ENCODE peak calls at places on chromosomes 3 and 15, in seven cellular contexts. H is left ventricle myocardium inferior, A is pancreas, X is SK-N-SH, V is left lung, I is lower lobe of right lung, G is suprapubic skin. N is an unnamed sample. For H3K4me1 and H3K9me3, the result is how much of the 10 kb centered on the place peaks cover.

GRCh38 chr3:8266679-8267267 is 234.8 kb upstream of the LMCD1 start:
- DNase-seq in V (no peak), X (no peak), A (no peak), I (no peak), G (no peak), H (no peak), N (no peak)

GRCh38 chr3:51798561-51798960 is 19.5 kb upstream of the IQCF6 start:
- DNase-seq in V (no peak), G (no peak), A (no peak), X (no peak), H (no peak), I (no peak), N (no peak)

GRCh38 chr3:107235193-107235922 is 141.9 kb upstream of the CCDC54 start:
- DNase-seq in A (no peak), X (peak), G (no peak), I (no peak), V (no peak), H (no peak), N (no peak)

GRCh38 chr3:69997486-69998307 is 1.8 kb upstream of the SAMMSON start:
- DNase-seq in A (no peak), H (no peak), I (no peak), X (peak), G (no peak), V (no peak), N (no peak)

GRCh38 chr3:72567474-72567873 is 280.8 kb downstream of the SHQ1 start:
- DNase-seq in G (no peak), A (no peak), I (no peak), H (no peak), V (no peak), X (no peak), N (no peak)

GRCh38 chr3:167940241-167940640 is 155.5 kb downstream of the GOLIM4 start:
- DNase-seq in H (no peak), I (no peak), A (no peak), X (no peak), G (no peak), V (no peak), N (no peak)

GRCh38 chr15:62901916-62902554 is 140.5 kb upstream of the TPM1 start:
- DNase-seq in V (no peak), A (no peak), G (no peak), H (no peak), X (no peak), I (no peak), N (no peak)

GRCh38 chr3:122880624-122881023 is 85.8 kb downstream of the SLC49A4 start:
- DNase-seq in X (no peak), I (no peak), H (no peak), G (no peak), V (no peak), A (no peak), N (no peak)

GRCh38 chr15:25106209-25106608 is 151.4 kb downstream of the SNRPN start:
- DNase-seq in H (no peak), I (no peak), G (no peak), X (no peak), A (no peak), V (no peak), N (no peak)

GRCh38 chr3:179149239-179149887 is 1.2 kb downstream of the PIK3CA start:
- DNase-seq in X (no peak), G (no peak), V (peak), H (no peak), A (no peak), I (peak), N (peak)

GRCh38 chr15:79185199-79185598 is 94.6 kb upstream of the RASGRF1 start:
- DNase-seq in I (no peak), H (no peak), X (peak), A (no peak), G (no peak), V (no peak), N (no peak)

DNA sequence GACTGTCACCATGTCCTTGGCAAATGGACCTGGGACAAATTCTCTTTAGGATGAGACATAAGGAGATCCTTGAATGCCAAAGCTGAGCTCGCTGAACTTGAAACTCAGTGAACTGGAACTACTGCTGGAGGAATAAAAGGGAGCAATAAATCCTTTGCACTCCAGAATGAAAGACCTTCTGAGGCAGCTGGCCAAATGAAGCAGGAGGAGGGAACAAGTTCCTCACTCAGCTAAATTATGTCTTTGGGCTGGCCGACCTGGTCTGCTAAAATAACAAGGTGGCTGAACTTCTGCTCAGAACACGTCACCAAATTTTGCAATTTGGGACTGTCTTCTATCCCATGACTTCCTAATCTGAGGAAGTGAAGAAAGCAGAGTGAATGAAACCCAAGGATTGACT is 314.7 kb downstream of the LPP start:
- DNase-seq in X (no peak), V (peak), H (no peak), I (no peak), A (no peak), G (peak), N (no peak)
- H3K4me3 ChIP-seq in X (no peak), V (no peak), H (no peak), I (no peak), A (no peak), G (no peak), N (no peak)

DNA sequence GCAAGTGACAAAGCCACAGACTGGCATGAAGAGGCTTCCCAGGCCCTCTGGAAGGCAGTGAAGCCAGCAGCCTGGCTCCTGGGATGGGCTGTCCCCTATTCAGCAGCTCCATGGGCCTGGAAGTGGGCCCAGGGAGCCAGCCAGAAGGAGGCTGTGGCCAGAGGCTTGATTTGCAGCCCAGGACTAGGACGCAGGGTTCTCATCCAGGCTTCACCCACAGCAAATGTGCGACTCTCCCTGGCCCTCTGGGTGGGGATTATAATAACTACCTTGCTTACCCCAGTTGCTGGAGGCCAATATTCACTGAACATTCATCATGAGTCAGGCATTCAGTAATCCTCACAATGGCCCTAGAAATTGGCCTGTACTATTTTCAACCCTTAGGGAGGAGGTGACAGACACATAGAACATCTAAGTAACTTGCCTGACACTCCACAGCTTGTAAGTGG is 24.6 kb upstream of the SRP14 start:
- DNase-seq in A (no peak), H (no peak), V (peak), X (no peak), I (no peak), G (no peak), N (no peak)
- H3K4me1 ChIP-seq in A (under half), H (under half), V (under half), X (under half), I (under half), G (under half), N (under half)

GRCh38 chr3:132904-133303 is 63.7 kb upstream of the CHL1 start:
- DNase-seq in V (no peak), X (no peak), H (no peak), G (no peak), I (no peak), A (no peak), N (no peak)

GRCh38 chr3:128502-128901 is 68.1 kb upstream of the CHL1 start:
- DNase-seq in A (no peak), X (no peak), H (no peak), V (no peak), I (no peak), G (no peak), N (no peak)

GRCh38 chr3:131163-131889 is 65.2 kb upstream of the CHL1 start:
- DNase-seq in I (no peak), X (no peak), V (no peak), H (no peak), A (no peak), G (no peak), N (no peak)

GRCh38 chr3:132378-132777 is 64.2 kb upstream of the CHL1 start:
- DNase-seq in G (no peak), A (no peak), I (no peak), X (no peak), V (no peak), H (no peak), N (no peak)
- H3K9me3 ChIP-seq in G (under half), A (under half), I (under half), X (under half), V (under half), H (under half), N (under half)

GRCh38 chr15:89379423-89379735 is 44.8 kb upstream of the POLG start:
- DNase-seq in G (no peak), V (no peak), H (no peak), A (no peak), X (no peak), I (no peak), N (no peak)
- H3K4me3 ChIP-seq in G (peak), V (no peak), H (peak), A (no peak), X (no peak), I (peak), N (peak)

DNA sequence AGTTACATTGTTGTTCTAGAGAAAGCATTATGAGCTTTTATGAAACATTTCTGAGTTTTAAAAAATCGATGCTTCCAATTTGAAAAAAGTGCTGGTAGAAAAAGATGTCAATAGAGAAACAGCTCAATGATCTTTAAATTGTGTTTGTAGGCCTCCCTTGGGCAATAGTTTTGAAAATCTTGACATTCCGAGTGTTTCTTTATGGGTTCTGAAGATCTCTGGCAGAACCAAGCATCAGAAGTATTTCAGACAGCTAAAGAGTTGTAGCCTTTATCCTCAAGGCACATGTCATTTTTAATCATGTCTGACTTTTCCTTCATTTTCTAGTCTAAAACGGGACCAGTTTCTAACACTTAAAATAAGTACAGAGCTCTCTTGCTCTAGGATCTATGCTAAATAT is 188.1 kb upstream of the CBLB start:
- DNase-seq in A (no peak), V (no peak), G (no peak), X (no peak), I (no peak), H (no peak), N (no peak)
- H3K4me1 ChIP-seq in A (under half), V (under half), G (under half), X (under half), I (under half), H (under half), N (under half)

GRCh38 chr3:137770821-137771399 is 6.8 kb downstream of the SOX14 start:
- DNase-seq in I (no peak), V (no peak), X (peak), A (peak), G (no peak), H (no peak), N (no peak)
- H3K9me3 ChIP-seq in I (under half), V (under half), X (under half), A (under half), G (under half), H (under half), N (under half)

N was measured in CD8-positive, alpha-beta memory T cell.